ENCODE peak calls at places on chromosomes 1 and 21, in five cellular contexts. A is lung, R is aorta, Z is thoracic aorta, I is colonic mucosa. K is an unnamed sample. For H3K27me3 and H3K36me3, the result is how much of the 10 kb centered on the place peaks cover.

GRCh38 chr1:233936422-233936821 is 31.9 kb downstream of the SLC35F3 start:
- DNase-seq in Z (no peak), A (no peak), I (no peak), R (no peak), K (no peak)

GRCh38 chr1:225318706-225319575 is 108.9 kb downstream of the LBR start:
- DNase-seq in Z (no peak), A (no peak), R (no peak), I (peak), K (peak)

GRCh38 chr1:209527372-209527771 is 56.1 kb upstream of the CAMK1G start:
- DNase-seq in A (no peak), I (no peak), Z (no peak), R (no peak), K (no peak)

GRCh38 chr1:240709676-240710075 is 97.7 kb upstream of the GREM2 start:
- DNase-seq in R (no peak), Z (no peak), A (no peak), I (no peak), K (no peak)

GRCh38 chr1:58931761-58932160 is 147.9 kb upstream of the JUN start:
- DNase-seq in I (no peak), A (no peak), R (no peak), Z (no peak), K (no peak)

GRCh38 chr1:101463195-101463594 is 226.4 kb downstream of the S1PR1 start:
- DNase-seq in I (no peak), Z (no peak), A (no peak), R (no peak), K (no peak)

GRCh38 chr1:116667577-116668105 is at the start of gene IGSF3:
- DNase-seq in I (peak), Z (no peak), A (peak), R (peak), K (no peak)

GRCh38 chr1:48055854-48056253 is 58.7 kb upstream of the TRABD2B start:
- DNase-seq in A (no peak), R (no peak), I (peak), Z (no peak), K (no peak)

GRCh38 chr21:14384453-14384852 is 1.5 kb upstream of the HSPA13 start:
- DNase-seq in R (no peak), I (no peak), A (no peak), Z (no peak), K (no peak)

GRCh38 chr1:8239039-8239305 is 78.9 kb upstream of the SLC45A1 start:
- DNase-seq in Z (no peak), R (no peak), I (peak), A (peak), K (no peak)

GRCh38 chr1:226498690-226499008 is 49.9 kb upstream of the STUM start:
- DNase-seq in R (no peak), A (no peak), I (no peak), Z (no peak), K (no peak)

GRCh38 chr21:15289896-15290841 is 225.4 kb upstream of the NRIP1 start:
- DNase-seq in R (no peak), A (peak), Z (no peak), I (peak), K (no peak)

GRCh38 chr1:217661407-217661806 is 30.3 kb downstream of the SPATA17 start:
- DNase-seq in R (no peak), Z (no peak), I (no peak), A (no peak), K (no peak)

GRCh38 chr1:18619467-18619835 is 11.2 kb upstream of the PAX7 start:
- DNase-seq in R (no peak), I (no peak), A (no peak), Z (no peak), K (no peak)
- H3K27me3 ChIP-seq in R (under half), I (under half), A (under half), Z (under half), K (under half)

GRCh38 chr1:6982860-6983259 is 197.6 kb downstream of the CAMTA1 start:
- DNase-seq in I (no peak), A (no peak), Z (no peak), R (no peak), K (no peak)

GRCh38 chr1:6986281-6986680 is 201.0 kb downstream of the CAMTA1 start:
- DNase-seq in A (no peak), R (no peak), Z (no peak), I (no peak), K (no peak)

GRCh38 chr1:6985528-6986276 is 200.4 kb downstream of the CAMTA1 start:
- DNase-seq in A (no peak), I (no peak), R (no peak), Z (no peak), K (no peak)

GRCh38 chr1:6984533-6984932 is 199.3 kb downstream of the CAMTA1 start:
- DNase-seq in Z (no peak), R (no peak), I (no peak), A (no peak), K (no peak)

DNA sequence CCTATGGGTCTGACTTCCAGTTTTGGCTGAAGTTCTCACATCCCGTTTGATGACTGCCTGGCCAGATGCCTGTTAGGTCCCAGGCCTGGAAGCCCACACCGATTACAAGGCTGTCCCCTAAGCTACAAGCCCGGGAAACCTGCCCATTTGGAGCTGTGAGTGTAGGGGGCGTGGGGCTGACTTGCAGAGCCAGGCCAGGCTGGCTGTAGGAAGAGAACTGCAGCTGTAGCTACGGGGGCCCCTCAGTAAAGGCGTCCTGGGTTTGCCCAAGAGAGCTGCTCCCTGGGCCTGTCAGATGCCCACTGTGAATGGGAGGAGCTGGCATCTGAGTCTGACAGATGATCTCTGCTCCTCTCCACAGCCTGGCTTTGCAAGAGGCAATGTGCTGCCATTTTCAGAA is 199.7 kb downstream of the CAMTA1 start:
- DNase-seq in A (no peak), R (no peak), Z (no peak), I (no peak), K (no peak)
- H3K4me3 ChIP-seq in A (no peak), R (no peak), Z (no peak), I (no peak), K (no peak)

DNA sequence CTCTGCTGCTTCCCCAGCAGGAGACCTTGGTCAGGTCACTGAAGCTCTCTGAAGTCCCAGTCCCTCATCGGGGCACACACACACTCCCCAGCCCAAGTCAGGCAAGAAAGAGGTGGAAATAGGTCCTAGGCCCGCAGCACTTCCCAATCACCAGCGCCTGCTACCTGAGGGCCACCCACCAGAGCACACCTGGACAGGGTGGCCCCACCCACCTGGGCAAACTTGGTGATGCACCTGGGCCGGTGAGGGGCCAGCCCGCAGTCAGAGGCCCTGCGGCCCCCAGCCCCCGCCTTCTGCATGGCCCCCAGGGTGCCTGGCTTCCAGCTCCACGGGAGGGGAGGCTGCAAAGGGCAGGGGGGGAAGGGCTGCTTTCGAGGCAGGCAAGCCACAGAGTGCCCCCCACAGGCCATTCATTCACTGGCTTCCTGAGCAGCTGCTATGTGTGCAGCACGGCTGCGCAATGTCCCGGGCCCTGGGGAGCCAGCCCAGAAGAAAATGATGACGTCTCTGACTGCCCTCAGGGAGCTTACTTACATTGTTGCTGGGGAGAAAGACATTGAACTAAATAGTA is 4.7 kb downstream of the SH2D5 start:
- DNase-seq in Z (no peak), I (no peak), A (no peak), R (peak), K (no peak)
- H3K36me3 ChIP-seq in Z (under half), I (under half), A (under half), R (under half), K (under half)

GRCh38 chr1:19957779-19958178 is 21.6 kb downstream of the PLA2G2A start:
- DNase-seq in R (no peak), Z (no peak), I (no peak), A (no peak), K (no peak)
- H3K27me3 ChIP-seq in R (under half), Z (under half), I (under half), A (under half), K (under half)

GRCh38 chr1:94126651-94127050 is 5.7 kb upstream of the ABCA4 start:
- DNase-seq in Z (no peak), A (no peak), I (no peak), R (no peak), K (no peak)
- H3K4me3 ChIP-seq in Z (no peak), A (no peak), I (no peak), R (no peak), K (no peak)

DNA sequence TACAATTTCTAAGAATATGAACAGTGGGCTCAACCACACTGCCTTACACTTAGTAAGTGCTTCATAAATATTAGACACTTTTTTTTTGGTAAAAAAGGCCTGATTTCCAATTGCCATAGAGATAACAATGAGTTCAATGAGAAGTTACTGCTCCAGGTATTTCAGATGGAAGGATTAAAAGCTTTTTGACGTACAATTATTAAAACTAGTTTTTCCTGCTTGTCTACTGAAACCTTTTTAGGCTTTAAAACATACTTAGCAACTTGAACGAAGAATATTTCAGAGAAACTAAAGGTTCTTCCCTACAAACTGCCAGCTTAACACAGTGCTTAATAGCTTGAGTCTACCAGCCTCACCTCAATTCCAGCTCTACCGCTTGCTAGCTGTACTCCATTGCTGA is 43.7 kb downstream of the TRIT1 start:
- DNase-seq in A (no peak), I (no peak), Z (no peak), R (no peak), K (no peak)
- H3K36me3 ChIP-seq in A (under half), I (under half), Z (under half), R (under half), K (under half)

DNA sequence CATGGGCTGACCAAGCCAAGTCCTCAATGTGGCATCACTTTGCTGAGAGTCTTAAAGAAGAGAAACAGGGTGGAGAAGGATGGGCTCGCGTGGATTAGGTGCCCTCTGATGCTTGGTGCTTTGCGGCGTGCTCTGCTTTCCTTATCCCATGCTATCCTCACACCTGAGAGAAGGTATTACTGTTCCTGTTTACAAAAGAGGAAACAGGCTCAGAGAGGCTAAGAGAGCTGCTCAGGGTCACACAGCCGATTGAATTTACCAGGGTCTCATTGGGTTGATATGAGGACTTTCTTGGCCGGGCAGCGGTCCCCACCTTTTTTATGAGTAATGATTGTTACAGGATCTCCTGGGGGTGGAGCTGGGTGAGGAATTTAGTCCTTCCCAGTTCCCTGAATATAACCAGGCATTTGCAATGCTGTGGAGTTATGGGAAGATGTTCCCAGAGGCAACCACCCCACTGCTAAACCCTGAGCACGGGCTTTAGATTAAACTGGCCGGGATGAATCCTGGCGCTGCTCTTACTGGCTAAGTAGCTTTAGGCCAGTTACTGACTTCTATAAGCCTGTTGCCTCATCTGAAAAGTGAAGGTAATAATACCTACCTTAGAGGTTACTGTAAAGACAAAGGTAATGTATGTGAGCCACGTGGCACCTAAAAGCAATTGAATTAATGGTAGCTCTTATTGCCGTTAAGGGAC is 4.5 kb downstream of the ASCL5 start:
- DNase-seq in Z (no peak), R (no peak), A (no peak), I (no peak), K (no peak)
- H3K27me3 ChIP-seq in Z (under half), R (under half), A (under half), I (under half), K (under half)

GRCh38 chr1:159877695-159878444 is 15.4 kb upstream of the VSIG8 start:
- DNase-seq in I (no peak), R (no peak), Z (no peak), A (no peak), K (no peak)

GRCh38 chr1:159881930-159882839 is 17.8 kb downstream of the CFAP45 start:
- DNase-seq in A (peak), Z (no peak), I (peak), R (peak), K (peak)

GRCh38 chr1:159879136-159879535 is 16.7 kb upstream of the VSIG8 start:
- DNase-seq in R (no peak), A (no peak), I (no peak), Z (no peak), K (no peak)

GRCh38 chr1:159879977-159880376 is 17.5 kb upstream of the VSIG8 start:
- DNase-seq in I (no peak), A (no peak), R (no peak), Z (no peak), K (no peak)

GRCh38 chr1:159880435-159880834 is 18.0 kb upstream of the VSIG8 start:
- DNase-seq in I (no peak), Z (no peak), A (no peak), R (no peak), K (no peak)
- H3K4me3 ChIP-seq in I (no peak), Z (no peak), A (no peak), R (no peak), K (no peak)